ENCODE peak calls at places on chromosomes 13 and 19, in six cellular contexts. F is stimulated activated CD4-positive, alpha-beta T cell treated with anti-CD3 and anti-CD28 coated beads, Interleukin-15, amount 100 ng/mL, for 1 hour; E is glutamatergic neuron; M is frontal cortex; O is HT1080; K is AG04449. J is an unnamed sample.

GRCh38 chr13:113837554-113838355 is 26.1 kb downstream of the GAS6 start:
- DNase-seq in F (no peak), M (peak; percentile 84), O (peak; percentile 99), E (peak; percentile 47), K (peak; percentile 90), J (no peak)

GRCh38 chr13:33228645-33229445 is 56.7 kb downstream of the STARD13 start:
- DNase-seq in F (no peak), K (no peak), O (peak; percentile 46), E (no peak), M (peak; percentile 33), J (peak; percentile 53)

GRCh38 chr13:45658586-45659235 is 43.2 kb upstream of the ERICH6B start:
- DNase-seq in F (no peak), K (peak; percentile 42), E (no peak), O (peak; percentile 27), M (no peak), J (no peak)

GRCh38 chr19:9309974-9310446 is 372 bp upstream of the ZNF699 start:
- DNase-seq in O (no peak), F (no peak), K (peak; percentile 37), M (peak; percentile 80), E (peak; percentile 90), J (no peak)

GRCh38 chr19:54526972-54527371 is 24.3 kb downstream of the LAIR2 start:
- DNase-seq in M (no peak), F (no peak), K (no peak), O (peak; percentile 15), E (no peak), J (no peak)

GRCh38 chr19:387777-388176 is 21.2 kb downstream of the C2CD4C start:
- DNase-seq in F (no peak), M (no peak), K (no peak), O (no peak), E (no peak), J (no peak)

GRCh38 chr13:29909975-29910674 is 59.7 kb upstream of the UBL3 start:
- DNase-seq in E (no peak), M (no peak), O (peak; percentile 75), F (no peak), K (no peak), J (no peak)

GRCh38 chr19:39032164-39032918 is at the start of gene FBXO27:
- DNase-seq in E (peak; percentile 46), K (no peak), O (no peak), F (no peak), M (peak; percentile 62), J (no peak)

GRCh38 chr19:43532571-43532961 is 422 bp upstream of the ZNF575 start:
- DNase-seq in K (no peak), F (no peak), O (peak; percentile 39), E (no peak), M (no peak), J (no peak)

GRCh38 chr19:18194554-18195238 is 1.7 kb downstream of the MPV17L2 start:
- DNase-seq in M (no peak), O (no peak), K (no peak), E (no peak), F (no peak), J (no peak)

GRCh38 chr13:113904411-113904810 is 40.5 kb upstream of the GAS6 start:
- DNase-seq in M (no peak), E (no peak), K (no peak), F (no peak), O (no peak), J (no peak)

GRCh38 chr19:33329060-33329459 is 26.7 kb upstream of the CEBPA start:
- DNase-seq in M (no peak), E (no peak), O (no peak), F (no peak), K (no peak), J (no peak)

GRCh38 chr19:39544201-39544903 is 4.4 kb upstream of the EID2 start:
- DNase-seq in F (no peak), M (no peak), O (peak; percentile 53), E (no peak), K (no peak), J (no peak)

GRCh38 chr19:48656840-48657474 is 11.0 kb upstream of the CA11 start:
- DNase-seq in O (peak; percentile 75), K (peak; percentile 74), M (no peak), E (no peak), F (no peak), J (peak; percentile 20)

GRCh38 chr19:41936416-41936850 is 8.2 kb upstream of the ERFL start:
- DNase-seq in M (no peak), O (peak; percentile 39), E (no peak), F (no peak), K (no peak), J (peak; percentile 20)

GRCh38 chr19:16066611-16067104 is 9.6 kb upstream of the TPM4 start:
- DNase-seq in F (no peak), E (no peak), K (no peak), O (peak; percentile 94), M (no peak), J (no peak)

GRCh38 chr19:33064117-33064777 is 441 bp downstream of the RHPN2 start:
- DNase-seq in K (no peak), F (no peak), O (no peak), M (no peak), E (peak; percentile 51), J (peak; percentile 60)

GRCh38 chr19:48988286-48988685 is 4.8 kb downstream of the GYS1 start:
- DNase-seq in O (no peak), E (no peak), K (no peak), M (no peak), F (no peak), J (no peak)

GRCh38 chr13:40132249-40132648 is 476.8 kb downstream of the COG6 start:
- DNase-seq in F (no peak), O (no peak), K (no peak), M (no peak), E (no peak), J (no peak)

GRCh38 chr13:73194310-73194709 is 135.5 kb downstream of the KLF5 start:
- DNase-seq in O (no peak), F (no peak), K (no peak), M (no peak), E (no peak), J (no peak)

GRCh38 chr13:26978081-26978860 is 193.3 kb downstream of the USP12 start:
- DNase-seq in M (no peak), E (no peak), O (no peak), F (no peak), K (no peak), J (no peak)

GRCh38 chr13:73880365-73880764 is 253.8 kb downstream of the KLF12 start:
- DNase-seq in M (no peak), F (no peak), E (no peak), K (no peak), O (no peak), J (no peak)

GRCh38 chr19:38172001-38172400 is 52.0 kb downstream of the DPF1 start:
- DNase-seq in E (no peak), K (no peak), M (peak; percentile 47), F (no peak), O (no peak), J (no peak)

GRCh38 chr13:107392205-107392604 is 823.1 kb downstream of the LIG4 start:
- DNase-seq in K (no peak), F (no peak), O (no peak), M (no peak), E (no peak), J (no peak)

GRCh38 chr13:60583196-60583908 is 186.3 kb downstream of the TDRD3 start:
- DNase-seq in E (no peak), M (no peak), O (peak; percentile 24), K (peak; percentile 12), F (no peak), J (no peak)

GRCh38 chr13:77511552-77511951 is 24.0 kb upstream of the SCEL start:
- DNase-seq in O (peak; percentile 63), M (no peak), E (peak; percentile 16), K (no peak), F (no peak), J (no peak)

GRCh38 chr13:86563308-86563707 is 764.1 kb upstream of the SLITRK6 start:
- DNase-seq in F (no peak), M (no peak), O (peak; percentile 85), E (no peak), K (no peak), J (no peak)

GRCh38 chr13:30340367-30341184 is 33.2 kb upstream of the KATNAL1 start:
- DNase-seq in F (no peak), K (peak; percentile 88), M (peak; percentile 39), O (peak; percentile 48), E (no peak), J (peak; percentile 43)

GRCh38 chr19:2728783-2729387 is 7.7 kb upstream of the DIRAS1 start:
- DNase-seq in K (no peak), O (no peak), E (no peak), F (no peak), M (no peak), J (no peak)

GRCh38 chr13:61146571-61146970 is 269.1 kb downstream of the PCDH20 start:
- DNase-seq in K (no peak), E (no peak), O (no peak), F (no peak), M (no peak), J (no peak)

GRCh38 chr13:97015661-97016350 is 21.5 kb upstream of the OXGR1 start:
- DNase-seq in F (no peak), M (no peak), E (no peak), O (peak; percentile 37), K (no peak), J (no peak)

GRCh38 chr19:34173145-34173956 is 1.0 kb downstream of the LSM14A start:
- DNase-seq in M (no peak), E (peak; percentile 36), F (no peak), K (no peak), O (peak; percentile 27), J (peak; percentile 70)

GRCh38 chr13:48979892-48980291 is 4.2 kb downstream of the FNDC3A start:
- DNase-seq in E (no peak), M (no peak), O (no peak), F (no peak), K (no peak), J (no peak)

GRCh38 chr19:51427220-51427619 is 9.8 kb upstream of the SIGLEC10 start:
- DNase-seq in F (no peak), M (no peak), O (no peak), E (no peak), K (no peak), J (no peak)

GRCh38 chr13:97574926-97575325 is 141.0 kb downstream of the RAP2A start:
- DNase-seq in O (peak; percentile 55), F (no peak), E (peak; percentile 50), K (no peak), M (no peak), J (no peak)